ENCODE peak calls at places on chromosomes 6 and 20, in four cellular contexts. W is K562, Q is HepG2, S is GM12878. O is an unnamed sample.

GRCh38 chr6:11975353-11975977 is 36.6 kb upstream of the HIVEP1 start:
- DNase-seq in S (peak; percentile 62), Q (no peak), W (peak; percentile 73), O (no peak)

GRCh38 chr6:39530201-39530759 is 194.9 kb downstream of the KIF6 start:
- DNase-seq in S (peak; percentile 94), W (no peak), Q (no peak), O (no peak)

GRCh38 chr6:42509765-42510164 is 54.1 kb upstream of the UBR2 start:
- DNase-seq in S (no peak), Q (no peak), W (no peak), O (no peak)

GRCh38 chr6:390914-391558 is 516 bp upstream of the IRF4 start:
- DNase-seq in S (no peak), W (no peak), Q (no peak), O (no peak)

GRCh38 chr6:63097222-63097621 is 114.0 kb upstream of the FKBP1C start:
- DNase-seq in S (no peak), W (no peak), Q (no peak), O (no peak)

GRCh38 chr20:17609978-17610377 is 40.1 kb downstream of the DSTN start:
- DNase-seq in Q (no peak), S (no peak), W (no peak), O (no peak)

GRCh38 chr6:130366011-130366963 is at the start of gene TMEM200A:
- DNase-seq in S (no peak), Q (no peak), W (no peak), O (peak; percentile 6)

GRCh38 chr6:24554474-24554873 is 59.7 kb downstream of the ALDH5A1 start:
- DNase-seq in W (no peak), Q (no peak), S (no peak), O (no peak)

GRCh38 chr6:134537146-134537555 is 219.2 kb upstream of the SGK1 start:
- DNase-seq in W (no peak), S (no peak), Q (no peak), O (peak; percentile 70)

GRCh38 chr6:70280462-70280861 is 22.4 kb downstream of the COL9A1 start:
- DNase-seq in W (peak; percentile 14), S (no peak), Q (no peak), O (no peak)

GRCh38 chr6:165233089-165233488 is 76.3 kb downstream of the C6orf118 start:
- DNase-seq in S (no peak), W (no peak), Q (no peak), O (no peak)

GRCh38 chr6:15457121-15457646 is 205.6 kb downstream of the DTNBP1 start:
- DNase-seq in Q (no peak), W (no peak), S (no peak), O (no peak)

GRCh38 chr20:60269571-60270162 is 311.4 kb downstream of the CDH26 start:
- DNase-seq in S (no peak), Q (no peak), W (no peak), O (no peak)

GRCh38 chr6:2807342-2808090 is 34.1 kb downstream of the SERPINB1 start:
- DNase-seq in Q (no peak), S (no peak), W (no peak), O (no peak)

GRCh38 chr6:38020593-38020992 is 201.1 kb downstream of the ZFAND3 start:
- DNase-seq in W (no peak), S (no peak), Q (no peak), O (no peak)

GRCh38 chr6:27770724-27771123 is 141.5 kb downstream of the OR2B2 start:
- DNase-seq in W (no peak), S (no peak), Q (no peak), O (no peak)

GRCh38 chr6:4948781-4949450 is 54.9 kb downstream of the RPP40 start:
- DNase-seq in S (no peak), W (no peak), Q (no peak), O (no peak)

GRCh38 chr6:132969188-132969587 is 154.8 kb downstream of the RPS12 start:
- DNase-seq in Q (no peak), S (no peak), W (no peak), O (peak; percentile 33)

GRCh38 chr20:56179051-56179450 is 69.5 kb upstream of the MC3R start:
- DNase-seq in Q (no peak), S (no peak), W (no peak), O (no peak)

GRCh38 chr20:10671221-10671849 is 2.5 kb downstream of the JAG1 start:
- DNase-seq in S (peak; percentile 69), Q (peak; percentile 93), W (peak; percentile 23), O (peak; percentile 98)
- TF ChIP-seq JUNB in S (no peak), Q (peak; percentile 82), W (no peak), O (no peak)

GRCh38 chr6:52390361-52390727 is 28.4 kb downstream of the PAQR8 start:
- DNase-seq in W (peak; percentile 75), S (peak; percentile 72), Q (peak; percentile 74), O (no peak)
- TF ChIP-seq CEBPB in W (no peak), S (no peak), Q (no peak), O (no peak)

GRCh38 chr20:23455641-23456040 is 3.0 kb upstream of the CST11 start:
- DNase-seq in Q (no peak), S (no peak), W (no peak), O (no peak)
- H3K4me2 ChIP-seq in Q (no peak overlapping the region), S (no peak overlapping the region), W (no peak overlapping the region), O (no peak overlapping the region)

GRCh38 chr6:25991785-25992412 is 29.3 kb downstream of the TRIM38 start:
- DNase-seq in S (peak; percentile 48), Q (peak; percentile 64), W (peak; percentile 86), O (peak; percentile 33)
- TF ChIP-seq JUNB in S (no peak), Q (no peak), W (no peak), O (no peak)

DNA sequence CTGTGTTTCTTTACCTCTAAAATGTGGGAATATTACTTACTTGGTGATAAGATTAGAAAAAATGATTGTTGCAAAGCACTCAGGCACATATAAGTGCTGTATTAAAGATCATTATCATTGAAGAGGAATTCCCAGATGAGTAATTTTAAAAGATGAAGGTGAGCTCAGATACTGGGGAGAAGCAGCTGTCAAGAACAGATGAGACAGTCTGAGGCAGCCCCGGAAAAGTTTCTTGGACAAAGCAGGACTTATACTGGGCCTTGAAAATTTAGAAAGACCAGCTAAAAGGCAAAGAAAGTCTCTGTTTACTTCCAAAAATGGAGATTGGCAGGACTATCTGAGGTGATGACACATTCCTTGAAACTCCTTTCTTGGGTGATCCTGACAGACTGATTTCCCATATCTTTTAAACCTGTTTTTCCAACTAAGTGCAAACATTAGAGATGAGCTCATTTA is 93.8 kb upstream of the MARCKS start:
- DNase-seq in S (no peak), Q (no peak), W (no peak), O (no peak)
- TF ChIP-seq CEBPB in S (no peak), Q (no peak), W (no peak), O (no peak)

GRCh38 chr6:108619431-108620197 is 58.9 kb downstream of the FOXO3 start:
- DNase-seq in W (no peak), S (no peak), Q (no peak), O (no peak)
- H3K4me2 ChIP-seq in W (no peak overlapping the region), S (peak overlapping the region; percentile 80), Q (no peak overlapping the region), O (no peak overlapping the region)

DNA sequence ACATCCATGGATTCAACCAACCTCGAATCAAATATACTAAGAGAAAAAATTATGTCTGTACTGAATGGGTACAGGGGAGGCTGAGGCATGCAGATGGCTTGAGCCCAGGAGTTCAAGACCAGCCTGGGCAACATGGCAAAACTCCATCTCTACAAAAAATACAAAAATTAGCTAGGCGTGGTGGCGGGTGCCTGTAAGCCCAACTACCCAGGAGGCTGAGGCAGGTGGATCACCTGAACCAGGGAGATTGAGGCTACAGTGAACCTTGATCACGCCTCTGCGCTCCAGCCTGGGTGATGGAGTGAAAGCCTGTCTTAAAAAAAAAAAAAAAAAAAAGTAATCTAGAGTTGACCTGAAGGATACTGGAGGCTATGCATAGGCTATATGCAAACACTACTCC is 219.1 kb upstream of the SNX9 start:
- DNase-seq in S (no peak), Q (no peak), W (no peak), O (no peak)
- TF ChIP-seq JUNB in S (no peak), Q (no peak), W (no peak), O (no peak)